ENCODE peak calls at places on chromosomes 12 and 14, in seven cellular contexts. F is tibial artery; C is A673; Y is IMR-90; G is GM23248; S is adrenal gland; K is CD8-positive, alpha-beta memory T cell. Z is an unnamed sample.

GRCh38 chr12:49974231-49974675 is 1.5 kb downstream of the AQP6 start:
- DNase-seq in F (peak; percentile 63), C (no peak), Y (peak; percentile 64), G (peak; percentile 45), S (peak; percentile 75), K (no peak), Z (no peak)

GRCh38 chr12:89863968-89864367 is 155.3 kb upstream of the ATP2B1 start:
- DNase-seq in F (no peak), C (peak; percentile 47), Y (no peak), G (no peak), S (no peak), K (no peak), Z (no peak)

GRCh38 chr14:67722293-67722692 is 20.6 kb downstream of the RDH12 start:
- DNase-seq in F (peak; percentile 45), C (peak; percentile 27), Y (peak; percentile 37), G (peak; percentile 42), S (peak; percentile 71), K (no peak), Z (no peak)

GRCh38 chr12:53569174-53569557 is 57.0 kb downstream of the ATF7 start:
- DNase-seq in F (no peak), C (peak; percentile 40), Y (peak; percentile 80), G (peak; percentile 73), S (no peak), K (no peak), Z (no peak)

GRCh38 chr12:32734952-32735351 is 20.7 kb downstream of the YARS2 start:
- DNase-seq in F (no peak), C (no peak), Y (no peak), G (no peak), S (no peak), K (no peak), Z (no peak)

GRCh38 chr14:33432407-33433023 is 493.8 kb downstream of the NPAS3 start:
- DNase-seq in F (no peak), C (peak; percentile 69), Y (peak; percentile 18), G (peak; percentile 70), S (peak; percentile 33), K (no peak), Z (peak; percentile 47)

GRCh38 chr14:60092516-60092915 is 793 bp downstream of the PCNX4 start:
- DNase-seq in F (no peak), C (peak; percentile 45), Y (peak; percentile 41), G (peak; percentile 77), S (peak; percentile 24), K (no peak), Z (peak; percentile 42)

GRCh38 chr14:68291820-68292219 is 472.2 kb downstream of the RAD51B start:
- DNase-seq in F (no peak), C (no peak), Y (no peak), G (no peak), S (no peak), K (no peak), Z (no peak)

GRCh38 chr14:76280221-76280620 is 95.7 kb upstream of the ESRRB start:
- DNase-seq in F (no peak), C (no peak), Y (no peak), G (no peak), S (no peak), K (no peak), Z (no peak)

GRCh38 chr12:93226356-93226755 is 151.4 kb upstream of the NUDT4 start:
- DNase-seq in F (no peak), C (no peak), Y (peak; percentile 38), G (peak; percentile 25), S (no peak), K (no peak), Z (no peak)

GRCh38 chr12:119176267-119177055 is 2.3 kb upstream of the HSPB8 start:
- DNase-seq in F (peak; percentile 96), C (peak; percentile 68), Y (peak; percentile 95), G (peak; percentile 99), S (peak; percentile 74), K (no peak), Z (peak; percentile 12)

GRCh38 chr12:48109424-48109823 is 3.5 kb upstream of the SENP1 start:
- DNase-seq in F (no peak), C (no peak), Y (no peak), G (no peak), S (no peak), K (no peak), Z (no peak)

GRCh38 chr12:106436183-106436582 is 78.6 kb downstream of the POLR3B start:
- DNase-seq in F (no peak), C (no peak), Y (peak; percentile 3), G (no peak), S (no peak), K (no peak), Z (no peak)

GRCh38 chr12:44654641-44655625 is 221.2 kb downstream of the NELL2 start:
- DNase-seq in F (no peak), C (peak; percentile 57), Y (no peak), G (no peak), S (no peak), K (no peak), Z (peak; percentile 43)

GRCh38 chr14:52124791-52125661 is 56.2 kb upstream of the NID2 start:
- DNase-seq in F (no peak), C (peak; percentile 49), Y (peak; percentile 87), G (peak; percentile 91), S (no peak), K (peak; percentile 13), Z (no peak)

GRCh38 chr14:70804556-70805162 is 4.7 kb downstream of the MAP3K9 start:
- DNase-seq in F (no peak), C (no peak), Y (peak; percentile 8), G (peak; percentile 38), S (no peak), K (no peak), Z (no peak)

GRCh38 chr12:40300490-40300889 is 75.7 kb downstream of the LRRK2 start:
- DNase-seq in F (no peak), C (no peak), Y (peak; percentile 1), G (peak; percentile 47), S (no peak), K (no peak), Z (no peak)

GRCh38 chr14:29925736-29926135 is 1.9 kb downstream of the PRKD1 start:
- DNase-seq in F (no peak), C (no peak), Y (peak; percentile 49), G (peak; percentile 51), S (no peak), K (no peak), Z (no peak)

GRCh38 chr14:49954171-49954631 is 61.3 kb downstream of the ARF6 start:
- DNase-seq in F (no peak), C (no peak), Y (peak; percentile 71), G (peak; percentile 83), S (no peak), K (no peak), Z (no peak)

GRCh38 chr12:53160000-53160399 is 20.5 kb upstream of the ZNF740 start:
- DNase-seq in F (no peak), C (no peak), Y (no peak), G (no peak), S (no peak), K (no peak), Z (no peak)

GRCh38 chr12:49296836-49297694 is 2.1 kb downstream of the PRPH start:
- DNase-seq in F (no peak), C (no peak), Y (no peak), G (peak; percentile 33), S (peak; percentile 31), K (no peak), Z (peak; percentile 59)

GRCh38 chr14:97978336-97978735 is 1181.2 kb downstream of the VRK1 start:
- DNase-seq in F (peak; percentile 64), C (peak; percentile 92), Y (no peak), G (peak; percentile 85), S (peak; percentile 84), K (peak; percentile 72), Z (peak; percentile 80)

GRCh38 chr12:123059501-123059900 is 79.0 kb downstream of the ARL6IP4 start:
- DNase-seq in F (no peak), C (no peak), Y (no peak), G (no peak), S (no peak), K (no peak), Z (no peak)
- H3K4me3 ChIP-seq in F (no peak overlapping the region), C (no peak overlapping the region), Y (no peak overlapping the region), G (no peak overlapping the region), S (no peak overlapping the region), K (no peak overlapping the region), Z (no peak overlapping the region)

GRCh38 chr12:70779250-70779649 is 141.3 kb downstream of the PTPRR start:
- DNase-seq in F (no peak), C (no peak), Y (no peak), G (no peak), S (no peak), K (no peak), Z (no peak)
- H3K36me3 ChIP-seq in F (no peaks in the 10 kb centered on the region), C (no peaks in the 10 kb centered on the region), Y (no peaks in the 10 kb centered on the region), G (no peaks in the 10 kb centered on the region), S (no peaks in the 10 kb centered on the region), K (no peaks in the 10 kb centered on the region), Z (no peaks in the 10 kb centered on the region)

DNA sequence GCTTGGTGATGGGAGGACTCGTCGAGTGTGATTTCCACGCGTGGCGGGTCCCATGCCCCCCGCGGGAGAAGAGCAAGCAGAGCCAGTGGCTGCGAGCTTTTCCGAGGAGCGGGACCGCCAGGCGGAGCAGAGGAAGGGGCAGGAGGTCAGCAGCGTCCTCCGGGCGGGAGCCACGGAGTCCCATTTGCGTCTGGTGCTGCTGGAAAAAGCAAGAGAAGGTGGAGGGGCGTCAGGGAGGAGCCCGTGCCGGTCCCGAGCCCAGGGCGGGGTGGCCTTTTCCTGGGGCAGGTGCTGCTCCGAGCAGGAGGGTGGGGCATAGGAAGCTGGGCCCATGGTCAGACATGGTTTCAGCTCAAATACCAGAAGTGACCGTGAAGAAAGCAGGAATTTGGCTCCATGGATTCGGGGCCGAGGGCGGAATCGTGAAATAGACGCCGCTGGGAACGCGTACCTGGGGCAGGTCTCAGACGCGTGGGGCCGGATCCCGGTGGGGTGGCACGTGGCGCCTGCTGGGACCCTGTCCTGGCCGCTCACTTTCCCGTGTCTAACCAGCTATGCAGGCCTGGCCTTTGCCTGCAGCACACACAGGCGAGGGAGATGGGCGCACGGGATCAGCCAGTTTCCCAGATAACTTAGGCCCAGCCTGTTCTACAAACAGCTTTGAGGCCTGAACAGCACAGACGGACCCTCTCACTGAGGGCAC is 60.0 kb downstream of the GALNT9 start:
- DNase-seq in F (no peak), C (no peak), Y (no peak), G (no peak), S (no peak), K (no peak), Z (no peak)
- H3K9me3 ChIP-seq in F (no peaks in the 10 kb centered on the region), C (no peaks in the 10 kb centered on the region), Y (peaks cover 8% of the 10 kb centered on the region), G (no peaks in the 10 kb centered on the region), S (no peaks in the 10 kb centered on the region), K (no peaks in the 10 kb centered on the region), Z (no peaks in the 10 kb centered on the region)

DNA sequence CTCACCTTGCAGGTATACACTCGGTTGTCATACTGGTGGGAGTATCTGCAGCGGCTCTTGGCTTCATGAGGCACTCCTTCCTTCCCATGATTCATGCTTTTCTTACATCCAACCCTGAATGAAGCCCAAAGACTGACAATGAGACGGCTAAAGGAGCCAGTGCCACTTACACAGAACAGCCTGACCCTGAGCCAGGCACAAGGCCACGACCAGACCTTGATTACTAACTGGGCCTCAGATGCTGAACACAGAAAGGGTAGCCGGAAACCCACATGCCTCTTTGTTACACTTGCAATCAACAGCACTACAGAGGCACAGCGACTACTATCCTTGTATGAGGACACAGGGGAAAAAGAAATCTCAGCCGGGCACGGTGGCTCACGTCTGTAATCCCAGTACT is 48.0 kb downstream of the ZFYVE1 start:
- DNase-seq in F (no peak), C (no peak), Y (no peak), G (no peak), S (peak; percentile 64), K (no peak), Z (no peak)
- H3K4me3 ChIP-seq in F (no peak overlapping the region), C (no peak overlapping the region), Y (no peak overlapping the region), G (no peak overlapping the region), S (no peak overlapping the region), K (no peak overlapping the region), Z (no peak overlapping the region)